ENCODE peak calls at places on chromosome 17, in seven cellular contexts. One of them, this sample, is unnamed.

GRCh38 chr17:41580651-41581365 is 5.9 kb downstream of the KRT14 start:
- DNase-seq in activated naive CD8-positive, alpha-beta T cell treated with anti-CD3 and anti-CD28 coated beads for 36 hours: no peak
- DNase-seq in ELR: peak
- DNase-seq in LHCN-M2: no peak
- DNase-seq in OCI-M1: no peak
- DNase-seq in mesendoderm: no peak
- DNase-seq in breast epithelium: peak
- DNase-seq in this sample: no peak

GRCh38 chr17:4003501-4004421 is 39.5 kb upstream of the ATP2A3 start:
- DNase-seq in activated naive CD8-positive, alpha-beta T cell treated with anti-CD3 and anti-CD28 coated beads for 36 hours: no peak
- DNase-seq in ELR: no peak
- DNase-seq in LHCN-M2: no peak
- DNase-seq in OCI-M1: no peak
- DNase-seq in mesendoderm: peak
- DNase-seq in breast epithelium: no peak
- DNase-seq in this sample: peak

GRCh38 chr17:73071387-73071999 is 21.0 kb downstream of the SLC39A11 start:
- DNase-seq in activated naive CD8-positive, alpha-beta T cell treated with anti-CD3 and anti-CD28 coated beads for 36 hours: no peak
- DNase-seq in ELR: no peak
- DNase-seq in LHCN-M2: no peak
- DNase-seq in OCI-M1: no peak
- DNase-seq in mesendoderm: no peak
- DNase-seq in breast epithelium: no peak
- DNase-seq in this sample: no peak

GRCh38 chr17:80786470-80786869 is 205.2 kb upstream of the CHMP6 start:
- DNase-seq in activated naive CD8-positive, alpha-beta T cell treated with anti-CD3 and anti-CD28 coated beads for 36 hours: no peak
- DNase-seq in ELR: no peak
- DNase-seq in LHCN-M2: peak
- DNase-seq in OCI-M1: no peak
- DNase-seq in mesendoderm: no peak
- DNase-seq in breast epithelium: no peak
- DNase-seq in this sample: no peak

GRCh38 chr17:31155208-31155810 is 60.5 kb downstream of the NF1 start:
- DNase-seq in activated naive CD8-positive, alpha-beta T cell treated with anti-CD3 and anti-CD28 coated beads for 36 hours: no peak
- DNase-seq in ELR: peak
- DNase-seq in LHCN-M2: no peak
- DNase-seq in OCI-M1: no peak
- DNase-seq in mesendoderm: no peak
- DNase-seq in breast epithelium: no peak
- DNase-seq in this sample: no peak

GRCh38 chr17:68383443-68384321 is 73.6 kb downstream of the WIPI1 start:
- DNase-seq in activated naive CD8-positive, alpha-beta T cell treated with anti-CD3 and anti-CD28 coated beads for 36 hours: peak
- DNase-seq in ELR: peak
- DNase-seq in LHCN-M2: no peak
- DNase-seq in OCI-M1: no peak
- DNase-seq in mesendoderm: no peak
- DNase-seq in breast epithelium: no peak
- DNase-seq in this sample: no peak

GRCh38 chr17:77164483-77165030 is 23.8 kb downstream of the SEC14L1 start:
- DNase-seq in activated naive CD8-positive, alpha-beta T cell treated with anti-CD3 and anti-CD28 coated beads for 36 hours: no peak
- DNase-seq in ELR: peak
- DNase-seq in LHCN-M2: peak
- DNase-seq in OCI-M1: peak
- DNase-seq in mesendoderm: no peak
- DNase-seq in breast epithelium: no peak
- DNase-seq in this sample: peak

GRCh38 chr17:21186399-21187187 is 27.4 kb downstream of the TMEM11 start:
- DNase-seq in activated naive CD8-positive, alpha-beta T cell treated with anti-CD3 and anti-CD28 coated beads for 36 hours: no peak
- DNase-seq in ELR: no peak
- DNase-seq in LHCN-M2: no peak
- DNase-seq in OCI-M1: no peak
- DNase-seq in mesendoderm: no peak
- DNase-seq in breast epithelium: no peak
- DNase-seq in this sample: no peak

GRCh38 chr17:34370376-34370996 is 7.5 kb upstream of the CCL1 start:
- DNase-seq in activated naive CD8-positive, alpha-beta T cell treated with anti-CD3 and anti-CD28 coated beads for 36 hours: no peak
- DNase-seq in ELR: no peak
- DNase-seq in LHCN-M2: no peak
- DNase-seq in OCI-M1: no peak
- DNase-seq in mesendoderm: no peak
- DNase-seq in breast epithelium: no peak
- DNase-seq in this sample: no peak

GRCh38 chr17:71933306-71933705 is 187.5 kb upstream of the SOX9 start:
- DNase-seq in activated naive CD8-positive, alpha-beta T cell treated with anti-CD3 and anti-CD28 coated beads for 36 hours: no peak
- DNase-seq in ELR: no peak
- DNase-seq in LHCN-M2: no peak
- DNase-seq in OCI-M1: no peak
- DNase-seq in mesendoderm: no peak
- DNase-seq in breast epithelium: no peak
- DNase-seq in this sample: no peak

GRCh38 chr17:66459811-66460270 is 157.4 kb downstream of the PRKCA start:
- DNase-seq in activated naive CD8-positive, alpha-beta T cell treated with anti-CD3 and anti-CD28 coated beads for 36 hours: no peak
- DNase-seq in ELR: peak
- DNase-seq in LHCN-M2: peak
- DNase-seq in OCI-M1: no peak
- DNase-seq in mesendoderm: peak
- DNase-seq in breast epithelium: no peak
- DNase-seq in this sample: no peak

GRCh38 chr17:45372325-45372869 is 55.6 kb upstream of the MAP3K14 start:
- DNase-seq in activated naive CD8-positive, alpha-beta T cell treated with anti-CD3 and anti-CD28 coated beads for 36 hours: no peak
- DNase-seq in ELR: peak
- DNase-seq in LHCN-M2: peak
- DNase-seq in OCI-M1: no peak
- DNase-seq in mesendoderm: peak
- DNase-seq in breast epithelium: no peak
- DNase-seq in this sample: no peak

GRCh38 chr17:50205111-50205821 is 3.8 kb upstream of the COL1A1 start:
- DNase-seq in activated naive CD8-positive, alpha-beta T cell treated with anti-CD3 and anti-CD28 coated beads for 36 hours: no peak
- DNase-seq in ELR: no peak
- DNase-seq in LHCN-M2: no peak
- DNase-seq in OCI-M1: no peak
- DNase-seq in mesendoderm: no peak
- DNase-seq in breast epithelium: no peak
- DNase-seq in this sample: no peak

GRCh38 chr17:57881783-57882291 is 32.0 kb upstream of the MRPS23 start:
- DNase-seq in activated naive CD8-positive, alpha-beta T cell treated with anti-CD3 and anti-CD28 coated beads for 36 hours: no peak
- DNase-seq in ELR: no peak
- DNase-seq in LHCN-M2: no peak
- DNase-seq in OCI-M1: no peak
- DNase-seq in mesendoderm: no peak
- DNase-seq in breast epithelium: no peak
- DNase-seq in this sample: no peak

GRCh38 chr17:78934681-78935418 is 9.7 kb upstream of the TIMP2 start:
- DNase-seq in activated naive CD8-positive, alpha-beta T cell treated with anti-CD3 and anti-CD28 coated beads for 36 hours: no peak
- DNase-seq in ELR: peak
- DNase-seq in LHCN-M2: peak
- DNase-seq in OCI-M1: no peak
- DNase-seq in mesendoderm: no peak
- DNase-seq in breast epithelium: no peak
- DNase-seq in this sample: no peak

GRCh38 chr17:39143552-39144093 is 7.8 kb downstream of the PLXDC1 start:
- DNase-seq in activated naive CD8-positive, alpha-beta T cell treated with anti-CD3 and anti-CD28 coated beads for 36 hours: no peak
- DNase-seq in ELR: no peak
- DNase-seq in LHCN-M2: no peak
- DNase-seq in OCI-M1: no peak
- DNase-seq in mesendoderm: no peak
- DNase-seq in breast epithelium: no peak
- DNase-seq in this sample: no peak

GRCh38 chr17:76710863-76711611 is at the start of gene MXRA7:
- DNase-seq in activated naive CD8-positive, alpha-beta T cell treated with anti-CD3 and anti-CD28 coated beads for 36 hours: peak
- DNase-seq in ELR: peak
- DNase-seq in LHCN-M2: peak
- DNase-seq in OCI-M1: no peak
- DNase-seq in mesendoderm: peak
- DNase-seq in breast epithelium: peak
- DNase-seq in this sample: peak

GRCh38 chr17:78045316-78045715 is 83.2 kb downstream of the TMC6 start:
- DNase-seq in activated naive CD8-positive, alpha-beta T cell treated with anti-CD3 and anti-CD28 coated beads for 36 hours: no peak
- DNase-seq in ELR: no peak
- DNase-seq in LHCN-M2: no peak
- DNase-seq in OCI-M1: no peak
- DNase-seq in mesendoderm: no peak
- DNase-seq in breast epithelium: no peak
- DNase-seq in this sample: no peak

GRCh38 chr17:78438694-78439325 is 60.4 kb downstream of the PGS1 start:
- DNase-seq in activated naive CD8-positive, alpha-beta T cell treated with anti-CD3 and anti-CD28 coated beads for 36 hours: no peak
- DNase-seq in ELR: peak
- DNase-seq in LHCN-M2: no peak
- DNase-seq in OCI-M1: no peak
- DNase-seq in mesendoderm: no peak
- DNase-seq in breast epithelium: no peak
- DNase-seq in this sample: peak

GRCh38 chr17:10563991-10564660 is 14.7 kb upstream of the MYH2 start:
- DNase-seq in activated naive CD8-positive, alpha-beta T cell treated with anti-CD3 and anti-CD28 coated beads for 36 hours: no peak
- DNase-seq in ELR: no peak
- DNase-seq in LHCN-M2: no peak
- DNase-seq in OCI-M1: no peak
- DNase-seq in mesendoderm: no peak
- DNase-seq in breast epithelium: no peak
- DNase-seq in this sample: no peak

GRCh38 chr17:15197229-15197628 is 67.9 kb downstream of the PMP22 start:
- DNase-seq in activated naive CD8-positive, alpha-beta T cell treated with anti-CD3 and anti-CD28 coated beads for 36 hours: no peak
- DNase-seq in ELR: no peak
- DNase-seq in LHCN-M2: no peak
- DNase-seq in OCI-M1: no peak
- DNase-seq in mesendoderm: no peak
- DNase-seq in breast epithelium: no peak
- DNase-seq in this sample: no peak

GRCh38 chr17:19464033-19465026 is 53.3 kb downstream of the RNF112 start:
- DNase-seq in activated naive CD8-positive, alpha-beta T cell treated with anti-CD3 and anti-CD28 coated beads for 36 hours: no peak
- DNase-seq in ELR: no peak
- DNase-seq in LHCN-M2: no peak
- DNase-seq in OCI-M1: no peak
- DNase-seq in mesendoderm: no peak
- DNase-seq in breast epithelium: no peak
- DNase-seq in this sample: no peak

GRCh38 chr17:64160378-64160777 is 30.4 kb upstream of the ERN1 start:
- DNase-seq in activated naive CD8-positive, alpha-beta T cell treated with anti-CD3 and anti-CD28 coated beads for 36 hours: no peak
- DNase-seq in ELR: peak
- DNase-seq in LHCN-M2: no peak
- DNase-seq in OCI-M1: no peak
- DNase-seq in mesendoderm: no peak
- DNase-seq in breast epithelium: no peak
- DNase-seq in this sample: no peak

GRCh38 chr17:70109497-70109896 is 34.5 kb downstream of the KCNJ16 start:
- DNase-seq in activated naive CD8-positive, alpha-beta T cell treated with anti-CD3 and anti-CD28 coated beads for 36 hours: no peak
- DNase-seq in ELR: no peak
- DNase-seq in LHCN-M2: no peak
- DNase-seq in OCI-M1: no peak
- DNase-seq in mesendoderm: no peak
- DNase-seq in breast epithelium: no peak
- DNase-seq in this sample: no peak

GRCh38 chr17:29855686-29856085 is 74.3 kb downstream of the SSH2 start:
- DNase-seq in activated naive CD8-positive, alpha-beta T cell treated with anti-CD3 and anti-CD28 coated beads for 36 hours: no peak
- DNase-seq in ELR: peak
- DNase-seq in LHCN-M2: peak
- DNase-seq in OCI-M1: no peak
- DNase-seq in mesendoderm: no peak
- DNase-seq in breast epithelium: no peak
- DNase-seq in this sample: no peak

GRCh38 chr17:82734987-82735866 is at the start of gene FN3K:
- DNase-seq in activated naive CD8-positive, alpha-beta T cell treated with anti-CD3 and anti-CD28 coated beads for 36 hours: peak
- DNase-seq in ELR: peak
- DNase-seq in LHCN-M2: no peak
- DNase-seq in OCI-M1: peak
- DNase-seq in mesendoderm: peak
- DNase-seq in breast epithelium: no peak
- DNase-seq in this sample: peak

GRCh38 chr17:78338860-78339259 is 21.0 kb downstream of the SOCS3 start:
- DNase-seq in activated naive CD8-positive, alpha-beta T cell treated with anti-CD3 and anti-CD28 coated beads for 36 hours: no peak
- DNase-seq in ELR: no peak
- DNase-seq in LHCN-M2: no peak
- DNase-seq in OCI-M1: no peak
- DNase-seq in mesendoderm: no peak
- DNase-seq in breast epithelium: no peak
- DNase-seq in this sample: no peak